ENCODE peak calls at places on chromosomes 2 and 18, in five cellular contexts. One of them, this sample, is unnamed.

GRCh38 chr2:25420820-25421237 is 79.1 kb upstream of the DNMT3A start:
- DNase-seq in heart right ventricle: no peak
- DNase-seq in ovary: no peak
- DNase-seq in psoas muscle: no peak
- DNase-seq in fibroblast of pulmonary artery: no peak
- DNase-seq in this sample: no peak

GRCh38 chr2:317501-318424 is 29.9 kb upstream of the ALKAL2 start:
- DNase-seq in fibroblast of pulmonary artery: peak
- DNase-seq in ovary: no peak
- DNase-seq in heart right ventricle: no peak
- DNase-seq in psoas muscle: no peak
- DNase-seq in this sample: peak

GRCh38 chr2:135132314-135132713 is 80.2 kb downstream of the RAB3GAP1 start:
- DNase-seq in psoas muscle: no peak
- DNase-seq in fibroblast of pulmonary artery: peak
- DNase-seq in ovary: no peak
- DNase-seq in heart right ventricle: no peak
- DNase-seq in this sample: peak

GRCh38 chr18:22550366-22550765 is 132.7 kb upstream of the CTAGE1 start:
- DNase-seq in heart right ventricle: no peak
- DNase-seq in ovary: no peak
- DNase-seq in psoas muscle: no peak
- DNase-seq in fibroblast of pulmonary artery: no peak
- DNase-seq in this sample: no peak

GRCh38 chr2:162241571-162241970 is 1.7 kb downstream of the FAP start:
- DNase-seq in ovary: no peak
- DNase-seq in heart right ventricle: no peak
- DNase-seq in psoas muscle: no peak
- DNase-seq in fibroblast of pulmonary artery: peak
- DNase-seq in this sample: no peak

GRCh38 chr2:61905372-61906186 is at the start of gene COMMD1:
- DNase-seq in ovary: peak
- DNase-seq in fibroblast of pulmonary artery: peak
- DNase-seq in psoas muscle: peak
- DNase-seq in heart right ventricle: peak
- DNase-seq in this sample: peak

GRCh38 chr2:33672389-33672788 is 73.3 kb upstream of the FAM98A start:
- DNase-seq in psoas muscle: no peak
- DNase-seq in ovary: no peak
- DNase-seq in fibroblast of pulmonary artery: no peak
- DNase-seq in heart right ventricle: no peak
- DNase-seq in this sample: no peak

GRCh38 chr18:35998967-35999366 is 26.5 kb downstream of the RMP24 start:
- DNase-seq in ovary: no peak
- DNase-seq in psoas muscle: no peak
- DNase-seq in heart right ventricle: no peak
- DNase-seq in fibroblast of pulmonary artery: peak
- DNase-seq in this sample: peak

GRCh38 chr2:64396001-64396400 is 58.0 kb upstream of the LGALSL start:
- DNase-seq in heart right ventricle: no peak
- DNase-seq in fibroblast of pulmonary artery: no peak
- DNase-seq in ovary: no peak
- DNase-seq in psoas muscle: no peak
- DNase-seq in this sample: no peak

GRCh38 chr2:69965756-69966447 is 4.5 kb upstream of the ASPRV1 start:
- DNase-seq in ovary: no peak
- DNase-seq in fibroblast of pulmonary artery: no peak
- DNase-seq in heart right ventricle: no peak
- DNase-seq in psoas muscle: no peak
- DNase-seq in this sample: no peak

GRCh38 chr18:56019156-56019555 is 431.2 kb upstream of the TCF4 start:
- DNase-seq in fibroblast of pulmonary artery: no peak
- DNase-seq in heart right ventricle: no peak
- DNase-seq in ovary: no peak
- DNase-seq in psoas muscle: no peak
- DNase-seq in this sample: no peak
- TF ChIP-seq CTCF in fibroblast of pulmonary artery: no peak
- TF ChIP-seq CTCF in heart right ventricle: no peak
- TF ChIP-seq CTCF in ovary: no peak
- TF ChIP-seq CTCF in psoas muscle: no peak
- TF ChIP-seq CTCF in this sample: no peak

GRCh38 chr2:60212174-60212945 is 341.1 kb downstream of the BCL11A start:
- DNase-seq in psoas muscle: no peak
- DNase-seq in heart right ventricle: no peak
- DNase-seq in fibroblast of pulmonary artery: no peak
- DNase-seq in ovary: no peak
- DNase-seq in this sample: no peak
- H3K4me3 ChIP-seq in psoas muscle: no peak
- H3K4me3 ChIP-seq in heart right ventricle: no peak
- H3K4me3 ChIP-seq in fibroblast of pulmonary artery: no peak
- H3K4me3 ChIP-seq in ovary: no peak
- H3K4me3 ChIP-seq in this sample: no peak

GRCh38 chr2:133360882-133361281 is 207.4 kb downstream of the NCKAP5 start:
- DNase-seq in fibroblast of pulmonary artery: no peak
- DNase-seq in heart right ventricle: no peak
- DNase-seq in psoas muscle: no peak
- DNase-seq in ovary: no peak
- DNase-seq in this sample: no peak

GRCh38 chr2:133365117-133365516 is 203.1 kb downstream of the NCKAP5 start:
- DNase-seq in psoas muscle: no peak
- DNase-seq in heart right ventricle: no peak
- DNase-seq in fibroblast of pulmonary artery: peak
- DNase-seq in ovary: no peak
- DNase-seq in this sample: peak

GRCh38 chr2:133362061-133362476 is 206.2 kb downstream of the NCKAP5 start:
- DNase-seq in psoas muscle: no peak
- DNase-seq in ovary: no peak
- DNase-seq in heart right ventricle: no peak
- DNase-seq in fibroblast of pulmonary artery: peak
- DNase-seq in this sample: peak

GRCh38 chr2:133363884-133364283 is 204.4 kb downstream of the NCKAP5 start:
- DNase-seq in heart right ventricle: no peak
- DNase-seq in fibroblast of pulmonary artery: no peak
- DNase-seq in ovary: no peak
- DNase-seq in psoas muscle: no peak
- DNase-seq in this sample: no peak

GRCh38 chr2:133364636-133365035 is 203.6 kb downstream of the NCKAP5 start:
- DNase-seq in psoas muscle: no peak
- DNase-seq in ovary: no peak
- DNase-seq in heart right ventricle: no peak
- DNase-seq in fibroblast of pulmonary artery: no peak
- DNase-seq in this sample: no peak
- TF ChIP-seq CTCF in psoas muscle: no peak
- TF ChIP-seq CTCF in ovary: no peak
- TF ChIP-seq CTCF in heart right ventricle: no peak
- TF ChIP-seq CTCF in fibroblast of pulmonary artery: no peak
- TF ChIP-seq CTCF in this sample: no peak

GRCh38 chr2:1728821-1729220 is 15.5 kb downstream of the PXDN start:
- DNase-seq in psoas muscle: no peak
- DNase-seq in fibroblast of pulmonary artery: no peak
- DNase-seq in ovary: no peak
- DNase-seq in heart right ventricle: no peak
- DNase-seq in this sample: no peak

GRCh38 chr2:1731963-1732768 is 12.1 kb downstream of the PXDN start:
- DNase-seq in fibroblast of pulmonary artery: peak
- DNase-seq in psoas muscle: peak
- DNase-seq in ovary: peak
- DNase-seq in heart right ventricle: peak
- DNase-seq in this sample: peak

GRCh38 chr2:1730047-1730937 is 14.0 kb downstream of the PXDN start:
- DNase-seq in psoas muscle: no peak
- DNase-seq in fibroblast of pulmonary artery: peak
- DNase-seq in ovary: peak
- DNase-seq in heart right ventricle: peak
- DNase-seq in this sample: peak

GRCh38 chr2:1729264-1729663 is 15.1 kb downstream of the PXDN start:
- DNase-seq in fibroblast of pulmonary artery: no peak
- DNase-seq in psoas muscle: no peak
- DNase-seq in heart right ventricle: no peak
- DNase-seq in ovary: no peak
- DNase-seq in this sample: no peak

GRCh38 chr2:1731512-1731962 is 12.8 kb downstream of the PXDN start:
- DNase-seq in psoas muscle: no peak
- DNase-seq in ovary: no peak
- DNase-seq in heart right ventricle: no peak
- DNase-seq in fibroblast of pulmonary artery: no peak
- DNase-seq in this sample: no peak
- H3K4me3 ChIP-seq in psoas muscle: no peak
- H3K4me3 ChIP-seq in ovary: no peak
- H3K4me3 ChIP-seq in heart right ventricle: no peak
- H3K4me3 ChIP-seq in fibroblast of pulmonary artery: no peak
- H3K4me3 ChIP-seq in this sample: no peak

GRCh38 chr18:13800505-13801259 is 23.3 kb upstream of the MC5R start:
- DNase-seq in ovary: peak
- DNase-seq in fibroblast of pulmonary artery: peak
- DNase-seq in psoas muscle: peak
- DNase-seq in heart right ventricle: peak
- DNase-seq in this sample: peak
- TF ChIP-seq CTCF in ovary: no peak
- TF ChIP-seq CTCF in fibroblast of pulmonary artery: peak
- TF ChIP-seq CTCF in psoas muscle: peak
- TF ChIP-seq CTCF in heart right ventricle: peak
- TF ChIP-seq CTCF in this sample: peak

DNA sequence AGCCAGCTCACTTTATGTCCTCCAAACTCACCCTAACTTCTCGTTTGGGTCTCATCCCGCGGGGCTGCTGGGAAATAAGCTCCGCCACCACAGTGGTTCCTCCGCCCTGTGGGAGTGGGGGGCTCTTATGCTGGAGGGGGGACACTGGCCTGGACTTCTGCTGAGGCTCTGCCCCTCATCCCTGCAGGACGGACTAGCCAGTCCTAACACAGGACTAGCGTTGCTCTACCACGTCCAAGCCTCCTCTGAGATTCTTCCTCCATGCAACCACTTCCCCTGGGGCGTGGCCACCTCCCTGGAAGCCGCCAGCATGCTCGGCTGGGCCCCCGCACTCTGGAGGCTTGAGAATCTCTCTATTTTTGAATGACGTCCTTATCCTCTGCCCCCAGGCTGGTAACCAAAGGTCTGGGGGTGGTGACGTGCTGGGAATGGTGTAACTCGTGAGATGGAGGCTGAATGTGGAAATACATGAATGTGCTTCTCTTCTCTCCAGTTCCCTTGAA is 896 bp upstream of the RAB17 start:
- DNase-seq in heart right ventricle: no peak
- DNase-seq in ovary: no peak
- DNase-seq in fibroblast of pulmonary artery: peak
- DNase-seq in psoas muscle: peak
- DNase-seq in this sample: no peak
- H3K4me3 ChIP-seq in heart right ventricle: no peak
- H3K4me3 ChIP-seq in ovary: no peak
- H3K4me3 ChIP-seq in fibroblast of pulmonary artery: no peak
- H3K4me3 ChIP-seq in psoas muscle: no peak
- H3K4me3 ChIP-seq in this sample: no peak

GRCh38 chr2:196131384-196131861 is 40.0 kb downstream of the STK17B start:
- DNase-seq in fibroblast of pulmonary artery: peak
- DNase-seq in ovary: no peak
- DNase-seq in psoas muscle: no peak
- DNase-seq in heart right ventricle: no peak
- DNase-seq in this sample: peak
- TF ChIP-seq CTCF in fibroblast of pulmonary artery: peak
- TF ChIP-seq CTCF in ovary: no peak
- TF ChIP-seq CTCF in psoas muscle: peak
- TF ChIP-seq CTCF in heart right ventricle: no peak
- TF ChIP-seq CTCF in this sample: peak

GRCh38 chr2:5727242-5727641 is 35.1 kb downstream of the SOX11 start:
- DNase-seq in heart right ventricle: no peak
- DNase-seq in fibroblast of pulmonary artery: no peak
- DNase-seq in ovary: no peak
- DNase-seq in psoas muscle: no peak
- DNase-seq in this sample: no peak

GRCh38 chr2:5725794-5726463 is 33.7 kb downstream of the SOX11 start:
- DNase-seq in fibroblast of pulmonary artery: peak
- DNase-seq in psoas muscle: no peak
- DNase-seq in heart right ventricle: no peak
- DNase-seq in ovary: no peak
- DNase-seq in this sample: no peak

GRCh38 chr2:5722236-5722635 is 30.1 kb downstream of the SOX11 start:
- DNase-seq in fibroblast of pulmonary artery: no peak
- DNase-seq in heart right ventricle: no peak
- DNase-seq in ovary: no peak
- DNase-seq in psoas muscle: no peak
- DNase-seq in this sample: no peak

GRCh38 chr2:5723791-5724735 is 31.9 kb downstream of the SOX11 start:
- DNase-seq in psoas muscle: no peak
- DNase-seq in ovary: no peak
- DNase-seq in heart right ventricle: no peak
- DNase-seq in fibroblast of pulmonary artery: no peak
- DNase-seq in this sample: no peak

GRCh38 chr2:5725072-5725471 is 32.9 kb downstream of the SOX11 start:
- DNase-seq in psoas muscle: no peak
- DNase-seq in heart right ventricle: no peak
- DNase-seq in ovary: no peak
- DNase-seq in fibroblast of pulmonary artery: no peak
- DNase-seq in this sample: no peak
- H3K4me3 ChIP-seq in psoas muscle: no peak
- H3K4me3 ChIP-seq in heart right ventricle: no peak
- H3K4me3 ChIP-seq in ovary: no peak
- H3K4me3 ChIP-seq in fibroblast of pulmonary artery: no peak
- H3K4me3 ChIP-seq in this sample: no peak